ENCODE peak calls at places on chromosome 7, in four cellular contexts. One of them, this sample, is unnamed.

GRCh38 chr7:131546583-131547111 is 9.8 kb downstream of the PODXL start:
- DNase-seq in GM12864: no peak
- DNase-seq in RWPE1: no peak
- DNase-seq in hepatocyte: no peak
- DNase-seq in this sample: peak

GRCh38 chr7:17696422-17696821 is 243.9 kb downstream of the SNX13 start:
- DNase-seq in hepatocyte: peak
- DNase-seq in GM12864: no peak
- DNase-seq in RWPE1: peak
- DNase-seq in this sample: no peak

GRCh38 chr7:32910195-32910594 is 18.6 kb upstream of the KBTBD2 start:
- DNase-seq in GM12864: no peak
- DNase-seq in RWPE1: no peak
- DNase-seq in hepatocyte: no peak
- DNase-seq in this sample: no peak

GRCh38 chr7:45918556-45918955 is 2.5 kb downstream of the IGFBP3 start:
- DNase-seq in hepatocyte: no peak
- DNase-seq in GM12864: no peak
- DNase-seq in RWPE1: no peak
- DNase-seq in this sample: no peak

GRCh38 chr7:26493737-26494423 is 202.2 kb downstream of the SNX10 start:
- DNase-seq in RWPE1: no peak
- DNase-seq in GM12864: no peak
- DNase-seq in hepatocyte: no peak
- DNase-seq in this sample: no peak

GRCh38 chr7:7739718-7740355 is 21.4 kb upstream of the RPA3 start:
- DNase-seq in GM12864: no peak
- DNase-seq in hepatocyte: no peak
- DNase-seq in RWPE1: no peak
- DNase-seq in this sample: no peak

GRCh38 chr7:25014735-25015134 is 34.8 kb upstream of the OSBPL3 start:
- DNase-seq in RWPE1: peak
- DNase-seq in hepatocyte: no peak
- DNase-seq in GM12864: no peak
- DNase-seq in this sample: no peak

GRCh38 chr7:71165708-71166107 is 33.8 kb downstream of the GALNT17 start:
- DNase-seq in hepatocyte: no peak
- DNase-seq in RWPE1: no peak
- DNase-seq in GM12864: no peak
- DNase-seq in this sample: no peak

GRCh38 chr7:152149363-152149762 is 123.9 kb downstream of the GALNT11 start:
- DNase-seq in hepatocyte: no peak
- DNase-seq in GM12864: no peak
- DNase-seq in RWPE1: no peak
- DNase-seq in this sample: no peak

GRCh38 chr7:110372685-110373084 is 718.2 kb upstream of the LRRN3 start:
- DNase-seq in hepatocyte: no peak
- DNase-seq in GM12864: no peak
- DNase-seq in RWPE1: no peak
- DNase-seq in this sample: no peak

GRCh38 chr7:137120690-137121089 is 222.8 kb downstream of the PTN start:
- DNase-seq in GM12864: peak
- DNase-seq in hepatocyte: no peak
- DNase-seq in RWPE1: no peak
- DNase-seq in this sample: no peak

GRCh38 chr7:117479480-117480224 is at the start of gene CFTR:
- DNase-seq in RWPE1: no peak
- DNase-seq in hepatocyte: peak
- DNase-seq in GM12864: no peak
- DNase-seq in this sample: no peak

GRCh38 chr7:37942934-37943610 is 22.6 kb downstream of the EPDR1 start:
- DNase-seq in hepatocyte: peak
- DNase-seq in RWPE1: no peak
- DNase-seq in GM12864: no peak
- DNase-seq in this sample: no peak

GRCh38 chr7:2930310-2931033 is 86.4 kb upstream of the GNA12 start:
- DNase-seq in GM12864: no peak
- DNase-seq in RWPE1: no peak
- DNase-seq in hepatocyte: no peak
- DNase-seq in this sample: no peak

GRCh38 chr7:142626420-142627035 is 122.7 kb upstream of the PRSS1 start:
- DNase-seq in GM12864: peak
- DNase-seq in hepatocyte: peak
- DNase-seq in RWPE1: no peak
- DNase-seq in this sample: peak

GRCh38 chr7:81684513-81685262 is 85.2 kb downstream of the HGF start:
- DNase-seq in RWPE1: peak
- DNase-seq in hepatocyte: peak
- DNase-seq in GM12864: no peak
- DNase-seq in this sample: peak

GRCh38 chr7:117012284-117013174 is 59.2 kb downstream of the ST7 start:
- DNase-seq in GM12864: peak
- DNase-seq in RWPE1: peak
- DNase-seq in hepatocyte: peak
- DNase-seq in this sample: peak

GRCh38 chr7:156816943-156817572 is 75.9 kb downstream of the LMBR1 start:
- DNase-seq in RWPE1: peak
- DNase-seq in GM12864: no peak
- DNase-seq in hepatocyte: peak
- DNase-seq in this sample: no peak

GRCh38 chr7:17962652-17963051 is 22.4 kb upstream of the SNX13 start:
- DNase-seq in RWPE1: no peak
- DNase-seq in GM12864: no peak
- DNase-seq in hepatocyte: no peak
- DNase-seq in this sample: no peak

GRCh38 chr7:117014673-117015133 is 61.4 kb downstream of the ST7 start:
- DNase-seq in GM12864: peak
- DNase-seq in RWPE1: peak
- DNase-seq in hepatocyte: peak
- DNase-seq in this sample: peak

GRCh38 chr7:157785486-157786186 is 448.8 kb downstream of the DNAJB6 start:
- DNase-seq in RWPE1: no peak
- DNase-seq in GM12864: no peak
- DNase-seq in hepatocyte: no peak
- DNase-seq in this sample: no peak

GRCh38 chr7:79272066-79272669 is 181.3 kb downstream of the MAGI2 start:
- DNase-seq in hepatocyte: peak
- DNase-seq in GM12864: peak
- DNase-seq in RWPE1: peak
- DNase-seq in this sample: no peak

DNA sequence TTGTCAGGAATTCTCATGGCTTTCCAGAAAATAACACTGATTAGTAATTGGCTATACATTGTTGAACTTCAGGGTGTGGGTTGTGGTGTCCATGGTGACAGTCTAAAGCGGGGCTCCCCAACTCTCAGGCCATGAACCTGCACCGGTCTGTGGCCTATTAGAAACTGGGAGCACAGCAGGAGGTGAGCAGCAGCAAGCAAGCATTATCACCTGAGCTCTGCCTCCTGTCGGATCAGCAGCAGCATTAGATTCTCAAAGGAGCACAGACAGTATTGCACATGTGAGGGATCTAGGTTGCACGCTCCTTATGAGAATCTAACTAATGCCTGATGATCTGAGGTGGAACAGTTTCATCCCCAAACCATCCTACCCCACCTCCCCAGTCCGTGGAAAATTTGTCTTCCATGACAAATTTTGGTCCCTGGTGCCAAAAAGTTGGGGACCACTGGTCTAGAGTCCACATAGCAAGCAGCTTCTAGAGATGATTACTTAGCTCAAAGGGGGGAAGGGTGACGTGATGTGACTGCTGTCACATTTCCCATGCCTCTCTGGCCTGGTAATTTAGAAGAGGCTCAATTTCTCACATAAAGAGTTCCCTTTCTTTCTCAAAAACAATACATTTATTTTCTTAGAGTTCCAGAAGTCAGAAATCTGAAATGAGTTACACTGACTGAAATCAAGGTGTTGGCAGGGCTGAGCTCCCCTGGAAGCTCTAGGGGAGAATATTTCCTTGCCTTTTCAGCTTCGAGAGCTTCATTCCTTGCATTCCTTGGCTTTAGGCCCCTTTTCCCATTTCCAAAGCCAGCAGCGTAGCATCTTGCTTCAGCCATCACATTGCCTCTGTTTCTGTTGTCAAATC is 17.6 kb upstream of the FAM221A start:
- DNase-seq in hepatocyte: no peak
- DNase-seq in GM12864: no peak
- DNase-seq in RWPE1: no peak
- DNase-seq in this sample: no peak
- TF ChIP-seq CTCF in hepatocyte: no peak
- TF ChIP-seq CTCF in GM12864: no peak
- TF ChIP-seq CTCF in RWPE1: no peak
- TF ChIP-seq CTCF in this sample: no peak

GRCh38 chr7:49643750-49644149 is 129.7 kb upstream of the VWC2 start:
- DNase-seq in RWPE1: no peak
- DNase-seq in hepatocyte: no peak
- DNase-seq in GM12864: no peak
- DNase-seq in this sample: no peak
- TF ChIP-seq CTCF in RWPE1: no peak
- TF ChIP-seq CTCF in hepatocyte: no peak
- TF ChIP-seq CTCF in GM12864: no peak
- TF ChIP-seq CTCF in this sample: no peak

GRCh38 chr7:9598411-9598810 is 1165.0 kb downstream of the NXPH1 start:
- DNase-seq in RWPE1: no peak
- DNase-seq in hepatocyte: no peak
- DNase-seq in GM12864: no peak
- DNase-seq in this sample: no peak

GRCh38 chr7:9600974-9601373 is 1167.6 kb downstream of the NXPH1 start:
- DNase-seq in hepatocyte: no peak
- DNase-seq in RWPE1: no peak
- DNase-seq in GM12864: no peak
- DNase-seq in this sample: no peak
- TF ChIP-seq CTCF in hepatocyte: peak
- TF ChIP-seq CTCF in RWPE1: no peak
- TF ChIP-seq CTCF in GM12864: no peak
- TF ChIP-seq CTCF in this sample: no peak

GRCh38 chr7:66204822-66205735 is at the start of gene TPST1:
- DNase-seq in hepatocyte: peak
- DNase-seq in GM12864: peak
- DNase-seq in RWPE1: peak
- DNase-seq in this sample: peak
- TF ChIP-seq CTCF in hepatocyte: peak
- TF ChIP-seq CTCF in GM12864: peak
- TF ChIP-seq CTCF in RWPE1: peak
- TF ChIP-seq CTCF in this sample: no peak

DNA sequence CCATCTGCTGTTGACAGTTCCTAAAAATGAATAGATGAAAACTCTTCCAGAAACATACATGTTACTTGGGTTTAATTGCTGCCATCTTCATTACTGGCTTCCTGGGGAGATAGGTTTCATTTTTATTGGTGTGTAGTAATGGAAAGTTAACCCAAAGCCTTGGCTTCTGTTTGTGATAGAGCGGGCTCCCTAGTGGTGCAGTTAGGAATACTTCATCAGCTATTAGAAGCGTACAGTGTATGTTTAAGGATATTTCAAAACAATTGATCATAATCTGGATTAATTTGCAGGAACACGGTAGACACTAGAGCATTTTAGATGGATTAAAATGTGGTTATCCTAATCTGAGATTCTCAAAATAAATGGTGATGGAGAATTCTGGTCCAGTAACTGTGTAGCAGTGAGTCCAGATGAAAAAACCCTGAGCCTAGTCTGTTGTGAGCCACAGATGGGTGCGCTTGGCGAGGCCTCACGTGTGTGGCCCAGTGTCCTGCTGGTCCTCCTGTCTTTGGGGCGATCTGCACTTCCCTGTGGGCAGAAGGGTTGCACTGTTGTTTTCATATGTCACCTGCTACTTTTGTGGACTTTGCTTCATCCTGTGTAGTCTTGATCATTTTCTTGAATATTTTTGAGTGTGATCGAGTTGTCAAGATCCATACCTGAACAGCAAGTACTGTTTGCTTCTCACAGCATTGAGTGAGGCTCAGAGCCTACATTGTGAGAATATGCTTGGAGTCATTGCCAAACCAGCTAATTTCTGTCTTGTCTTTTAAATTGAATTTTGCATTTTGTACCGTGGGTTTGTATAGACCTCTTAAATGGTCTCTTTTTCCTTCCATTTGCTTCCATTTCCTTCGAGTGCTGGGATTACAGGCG is 44.5 kb downstream of the SHH start:
- DNase-seq in RWPE1: no peak
- DNase-seq in hepatocyte: no peak
- DNase-seq in GM12864: no peak
- DNase-seq in this sample: no peak
- TF ChIP-seq CTCF in RWPE1: no peak
- TF ChIP-seq CTCF in hepatocyte: peak
- TF ChIP-seq CTCF in GM12864: no peak
- TF ChIP-seq CTCF in this sample: no peak

GRCh38 chr7:90655566-90655965 is 59.4 kb downstream of the CDK14 start:
- DNase-seq in RWPE1: peak
- DNase-seq in hepatocyte: no peak
- DNase-seq in GM12864: peak
- DNase-seq in this sample: no peak
- TF ChIP-seq CTCF in RWPE1: no peak
- TF ChIP-seq CTCF in hepatocyte: no peak
- TF ChIP-seq CTCF in GM12864: no peak
- TF ChIP-seq CTCF in this sample: no peak

GRCh38 chr7:5477723-5478531 is 54.3 kb upstream of the TNRC18 start:
- DNase-seq in RWPE1: no peak
- DNase-seq in GM12864: no peak
- DNase-seq in hepatocyte: peak
- DNase-seq in this sample: peak
- TF ChIP-seq CTCF in RWPE1: no peak
- TF ChIP-seq CTCF in GM12864: peak
- TF ChIP-seq CTCF in hepatocyte: peak
- TF ChIP-seq CTCF in this sample: no peak

DNA sequence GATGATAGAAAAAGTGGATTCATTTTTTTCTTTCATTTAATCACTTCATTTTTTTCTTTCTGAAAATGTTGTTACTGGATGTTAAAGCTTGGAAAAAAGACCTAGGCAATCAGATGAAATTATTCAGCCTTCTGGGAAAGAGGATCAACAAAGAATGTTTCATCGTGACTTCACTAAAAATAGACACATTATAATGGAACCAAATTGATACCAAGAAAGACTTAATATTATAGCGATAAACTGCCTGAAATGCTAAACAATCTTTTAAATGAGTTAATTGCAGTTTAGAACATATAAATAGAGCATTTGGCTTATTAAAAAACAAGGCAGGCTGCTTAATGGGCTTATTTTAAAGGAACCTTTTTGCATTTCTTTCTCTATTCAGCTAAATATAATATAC is 25.6 kb upstream of the TMEM229A start:
- DNase-seq in hepatocyte: no peak
- DNase-seq in RWPE1: no peak
- DNase-seq in GM12864: no peak
- DNase-seq in this sample: no peak
- TF ChIP-seq CTCF in hepatocyte: no peak
- TF ChIP-seq CTCF in RWPE1: no peak
- TF ChIP-seq CTCF in GM12864: no peak
- TF ChIP-seq CTCF in this sample: no peak

This sample was measured in HL-60.